ENCODE peak calls at places on chromosomes 11 and 22, in seven cellular contexts. Y is HCT116, O is SK-N-SH, Z is K562, S is GM12878, G is H1, A is HepG2. J is an unnamed sample.

GRCh38 chr22:33757443-33758124 is 162.7 kb downstream of the LARGE1 start:
- DNase-seq in Y (no peak), S (no peak), A (peak), Z (no peak), G (no peak), O (no peak), J (no peak)

GRCh38 chr11:119204066-119204465 is 2.1 kb upstream of the CBL start:
- DNase-seq in Y (no peak), A (no peak), Z (no peak), S (no peak), G (no peak), O (no peak), J (no peak)

GRCh38 chr11:65496304-65497140 is 2.3 kb upstream of the MALAT1 start:
- DNase-seq in Y (no peak), G (no peak), S (no peak), Z (no peak), A (no peak), O (no peak), J (peak)

GRCh38 chr11:65047581-65048422 is 6.8 kb downstream of the SAC3D1 start:
- DNase-seq in A (no peak), O (no peak), Y (no peak), S (no peak), G (peak), Z (peak), J (no peak)

GRCh38 chr11:78825531-78825930 is 250.9 kb upstream of the NARS2 start:
- DNase-seq in O (no peak), S (no peak), Z (no peak), A (no peak), G (no peak), Y (no peak), J (no peak)

GRCh38 chr11:69141742-69142141 is 14.0 kb upstream of the SMIM38 start:
- DNase-seq in O (no peak), A (no peak), Y (no peak), G (no peak), Z (no peak), S (no peak), J (no peak)

GRCh38 chr11:2420502-2421225 is 20.1 kb downstream of the TSSC4 start:
- DNase-seq in G (peak), Z (peak), O (peak), Y (peak), A (peak), S (no peak), J (peak)

GRCh38 chr11:119110439-119110838 is 3.3 kb downstream of the C2CD2L start:
- DNase-seq in A (no peak), S (no peak), O (no peak), G (no peak), Z (no peak), Y (no peak), J (no peak)

GRCh38 chr11:113885897-113886296 is 10.5 kb upstream of the USP28 start:
- DNase-seq in Y (no peak), Z (no peak), A (no peak), G (no peak), O (no peak), S (no peak), J (peak)

GRCh38 chr22:46107089-46107664 is 43.1 kb upstream of the PPARA start:
- DNase-seq in Y (no peak), O (peak), G (no peak), S (no peak), A (no peak), Z (no peak), J (no peak)

GRCh38 chr11:86991341-86991740 is 36.1 kb upstream of the FZD4 start:
- DNase-seq in O (no peak), G (no peak), A (no peak), Y (no peak), Z (no peak), S (no peak), J (no peak)

GRCh38 chr22:47052236-47053012 is 290.0 kb downstream of the TBC1D22A start:
- DNase-seq in A (no peak), Y (no peak), O (no peak), G (no peak), Z (no peak), S (no peak), J (no peak)

GRCh38 chr22:48145738-48146137 is 1383.3 kb downstream of the TBC1D22A start:
- DNase-seq in O (no peak), A (no peak), G (no peak), Y (no peak), S (peak), Z (no peak), J (no peak)

GRCh38 chr22:20080445-20080775 is 369 bp downstream of the DGCR8 start:
- DNase-seq in G (peak), A (peak), Z (peak), S (no peak), Y (no peak), O (peak), J (no peak)

GRCh38 chr11:69682681-69683326 is 7.7 kb upstream of the LTO1 start:
- DNase-seq in Y (no peak), G (no peak), A (no peak), O (no peak), Z (no peak), S (no peak), J (no peak)

GRCh38 chr11:48043111-48043997 is 63.0 kb downstream of the PTPRJ start:
- DNase-seq in S (no peak), Y (no peak), A (no peak), O (no peak), Z (no peak), G (no peak), J (no peak)

GRCh38 chr11:12079726-12080556 is 30.4 kb upstream of the MICAL2 start:
- DNase-seq in O (no peak), Y (peak), S (no peak), G (no peak), A (peak), Z (no peak), J (no peak)

GRCh38 chr22:48754611-48755331 is 1072.9 kb downstream of the BRD1 start:
- DNase-seq in Z (no peak), G (no peak), Y (no peak), S (no peak), A (no peak), O (no peak), J (no peak)

GRCh38 chr11:128411812-128412211 is 175.5 kb downstream of the ETS1 start:
- DNase-seq in Y (no peak), G (no peak), A (no peak), O (no peak), Z (no peak), S (no peak), J (no peak)

GRCh38 chr22:43128928-43129424 is 14.2 kb downstream of the MCAT start:
- DNase-seq in O (no peak), G (peak), S (no peak), A (no peak), Z (peak), Y (no peak), J (no peak)

GRCh38 chr11:74257934-74258553 is 53.4 kb downstream of the P4HA3 start:
- DNase-seq in O (no peak), G (no peak), S (no peak), Z (no peak), Y (no peak), A (no peak), J (peak)

GRCh38 chr22:50459016-50459415 is 15.8 kb downstream of the SBF1 start:
- DNase-seq in O (no peak), Z (no peak), S (no peak), Y (no peak), A (no peak), G (no peak), J (no peak)

GRCh38 chr11:95845168-95845567 is 54.9 kb downstream of the CEP57 start:
- DNase-seq in G (no peak), Z (no peak), S (no peak), A (no peak), Y (no peak), O (no peak), J (no peak)

GRCh38 chr22:45600791-45601730 is 70.6 kb upstream of the ATXN10 start:
- DNase-seq in Y (no peak), A (no peak), G (no peak), O (no peak), S (no peak), Z (no peak), J (no peak)

GRCh38 chr11:86486261-86487030 is 111.8 kb downstream of the CCDC81 start:
- DNase-seq in Y (no peak), O (no peak), Z (no peak), A (no peak), S (no peak), G (no peak), J (no peak)

GRCh38 chr11:66443602-66444001 is 5.0 kb upstream of the MRPL11 start:
- DNase-seq in A (no peak), G (no peak), Z (no peak), Y (peak), S (no peak), O (no peak), J (no peak)

GRCh38 chr11:125092669-125093068 is 18.8 kb downstream of the TMEM218 start:
- DNase-seq in Z (no peak), G (no peak), Y (no peak), O (no peak), A (no peak), S (no peak), J (no peak)

GRCh38 chr22:30890689-30891442 is 77.7 kb downstream of the MORC2 start:
- DNase-seq in G (peak), S (no peak), Z (peak), A (no peak), Y (peak), O (peak), J (peak)

GRCh38 chr11:3687399-3687798 is 16.2 kb upstream of the CHRNA10 start:
- DNase-seq in Z (no peak), O (no peak), G (no peak), S (no peak), Y (no peak), A (no peak), J (no peak)

GRCh38 chr22:47397673-47398072 is 635.2 kb downstream of the TBC1D22A start:
- DNase-seq in G (no peak), Z (no peak), O (no peak), Y (no peak), A (no peak), S (no peak), J (no peak)

GRCh38 chr22:44497218-44497903 is 672 bp downstream of the RTL6 start:
- DNase-seq in G (peak), O (peak), S (no peak), Y (no peak), A (no peak), Z (no peak), J (peak)

GRCh38 chr11:62792193-62792575 is 378 bp upstream of the TMEM223 start:
- DNase-seq in A (no peak), Z (no peak), S (no peak), O (peak), G (peak), Y (no peak), J (no peak)

GRCh38 chr11:93054881-93055280 is 85.4 kb downstream of the MTNR1B start:
- DNase-seq in A (peak), Z (no peak), Y (peak), G (no peak), S (no peak), O (no peak), J (no peak)

GRCh38 chr11:12206529-12206928 is 96.1 kb downstream of the MICAL2 start:
- DNase-seq in Y (no peak), O (no peak), G (no peak), S (no peak), A (no peak), Z (no peak), J (no peak)

GRCh38 chr11:110376711-110377324 is 52.9 kb upstream of the FDX1 start:
- DNase-seq in G (no peak), A (peak), Z (peak), Y (peak), O (peak), S (peak), J (peak)

GRCh38 chr11:35974878-35975578 is 31.2 kb downstream of the LDLRAD3 start:
- DNase-seq in A (no peak), Y (no peak), O (no peak), Z (no peak), S (no peak), G (no peak), J (no peak)
- TF ChIP-seq JUND in A (no peak), Y (no peak), O (no peak), Z (no peak), S (no peak), G (no peak), J (no peak)

GRCh38 chr11:73260127-73260457 is 12.0 kb upstream of the P2RY6 start:
- DNase-seq in O (no peak), Y (no peak), G (no peak), S (no peak), A (no peak), Z (no peak), J (no peak)

GRCh38 chr11:73252577-73253191 is 19.5 kb upstream of the P2RY6 start:
- DNase-seq in Y (peak), S (no peak), A (no peak), Z (no peak), G (no peak), O (peak), J (peak)

GRCh38 chr11:73258104-73258684 is 13.9 kb upstream of the P2RY6 start:
- DNase-seq in Y (no peak), A (no peak), O (no peak), G (no peak), Z (no peak), S (no peak), J (no peak)

GRCh38 chr11:73259406-73260126 is 12.6 kb upstream of the P2RY6 start:
- DNase-seq in O (no peak), A (no peak), S (no peak), Y (no peak), Z (no peak), G (no peak), J (no peak)

DNA sequence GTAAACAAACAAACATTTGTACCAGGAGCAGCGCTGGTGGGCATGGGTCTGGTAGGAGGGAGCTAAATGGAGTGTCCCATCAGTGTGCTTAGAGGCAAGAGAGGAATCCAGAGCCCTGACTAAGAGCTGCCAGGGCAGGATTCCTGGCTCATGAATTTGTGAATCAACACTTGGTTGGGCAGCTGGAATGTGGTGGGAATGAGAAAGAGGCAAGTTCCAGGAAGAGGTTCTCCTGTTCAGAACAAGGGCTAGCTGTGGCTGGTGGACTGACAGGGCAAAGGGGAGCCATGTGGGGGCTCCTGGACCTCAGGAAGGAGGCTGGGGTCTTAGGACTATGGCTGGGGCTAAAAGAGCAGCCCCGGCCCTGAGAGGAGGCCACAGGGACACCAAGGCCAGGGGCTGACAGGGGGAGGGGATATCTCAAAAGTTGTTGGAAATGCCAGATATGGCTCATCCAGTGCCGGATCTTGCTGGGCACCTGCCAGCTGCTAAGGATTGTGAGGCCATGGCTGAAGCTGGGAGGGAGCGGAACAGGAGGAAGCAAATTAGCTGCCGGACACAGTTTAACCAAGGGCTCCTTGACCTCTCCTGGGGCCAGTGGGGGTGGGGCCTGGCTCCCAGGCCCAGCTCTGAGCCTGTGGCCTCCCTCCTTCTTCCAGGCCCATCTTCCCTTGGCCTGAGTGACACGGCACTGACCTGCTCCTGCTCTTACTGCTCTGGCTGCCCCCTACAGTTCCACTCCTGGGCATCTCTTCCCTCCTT is 14.6 kb upstream of the P2RY6 start:
- DNase-seq in O (no peak), A (peak), G (no peak), Y (peak), Z (no peak), S (no peak), J (peak)
- TF ChIP-seq JUND in O (peak), A (no peak), G (no peak), Y (no peak), Z (no peak), S (no peak), J (no peak)

GRCh38 chr22:39293766-39294368 is 25.6 kb downstream of the RPL3 start:
- DNase-seq in Y (no peak), O (no peak), S (no peak), A (no peak), Z (no peak), G (no peak), J (no peak)
- TF ChIP-seq JUND in Y (no peak), O (no peak), S (no peak), A (no peak), Z (no peak), G (no peak), J (no peak)

DNA sequence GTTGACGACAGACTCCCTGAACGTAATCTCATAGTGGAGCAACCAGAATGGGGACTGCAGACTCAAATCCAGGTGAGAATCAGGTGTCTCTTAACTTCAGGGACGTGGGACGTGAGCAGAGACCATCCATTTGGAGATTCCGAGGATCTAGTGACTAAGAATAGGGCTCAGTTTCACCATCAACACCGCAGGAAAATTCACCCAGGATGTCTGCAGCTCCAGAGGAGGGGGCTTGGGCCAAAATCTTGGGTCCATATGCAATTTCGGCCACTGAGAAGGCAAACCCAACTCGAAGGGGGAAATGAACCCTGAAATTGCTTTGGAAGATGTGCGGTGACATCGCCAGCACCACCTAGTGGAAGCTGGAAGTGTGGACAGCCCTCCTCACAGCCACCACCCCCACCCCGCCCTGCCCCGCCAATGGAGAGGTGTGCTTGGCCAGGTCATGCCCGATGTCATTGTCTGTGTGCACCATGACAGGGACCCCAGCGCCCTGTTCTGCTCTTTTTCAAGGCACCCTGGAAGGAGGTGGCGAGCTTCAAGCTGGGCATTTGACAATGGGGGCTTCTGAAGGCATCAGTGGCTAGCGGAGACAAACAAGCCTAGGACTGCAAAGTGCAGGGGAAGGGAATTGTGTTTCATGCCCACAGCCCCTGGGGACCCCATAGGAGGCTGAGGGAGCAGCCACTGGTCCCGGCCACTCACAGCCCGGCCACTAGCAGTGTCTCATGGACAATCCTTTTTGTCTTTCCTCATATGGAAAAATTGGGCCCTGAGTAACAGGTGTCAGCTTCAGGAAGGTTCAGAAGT is 24.8 kb downstream of the APOL1 start:
- DNase-seq in Z (peak), A (peak), Y (peak), S (no peak), G (peak), O (peak), J (peak)
- TF ChIP-seq JUND in Z (no peak), A (no peak), Y (no peak), S (no peak), G (no peak), O (no peak), J (no peak)

GRCh38 chr11:75631086-75631694 is 37.6 kb downstream of the MAP6 start:
- DNase-seq in G (no peak), Z (no peak), Y (no peak), O (no peak), A (no peak), S (no peak), J (no peak)

GRCh38 chr11:75626692-75627536 is 41.9 kb downstream of the MAP6 start:
- DNase-seq in S (no peak), A (no peak), Z (no peak), O (peak), Y (no peak), G (no peak), J (no peak)

GRCh38 chr11:75627879-75628668 is 40.8 kb downstream of the MAP6 start:
- DNase-seq in A (no peak), Y (no peak), S (no peak), O (no peak), G (no peak), Z (no peak), J (no peak)

DNA sequence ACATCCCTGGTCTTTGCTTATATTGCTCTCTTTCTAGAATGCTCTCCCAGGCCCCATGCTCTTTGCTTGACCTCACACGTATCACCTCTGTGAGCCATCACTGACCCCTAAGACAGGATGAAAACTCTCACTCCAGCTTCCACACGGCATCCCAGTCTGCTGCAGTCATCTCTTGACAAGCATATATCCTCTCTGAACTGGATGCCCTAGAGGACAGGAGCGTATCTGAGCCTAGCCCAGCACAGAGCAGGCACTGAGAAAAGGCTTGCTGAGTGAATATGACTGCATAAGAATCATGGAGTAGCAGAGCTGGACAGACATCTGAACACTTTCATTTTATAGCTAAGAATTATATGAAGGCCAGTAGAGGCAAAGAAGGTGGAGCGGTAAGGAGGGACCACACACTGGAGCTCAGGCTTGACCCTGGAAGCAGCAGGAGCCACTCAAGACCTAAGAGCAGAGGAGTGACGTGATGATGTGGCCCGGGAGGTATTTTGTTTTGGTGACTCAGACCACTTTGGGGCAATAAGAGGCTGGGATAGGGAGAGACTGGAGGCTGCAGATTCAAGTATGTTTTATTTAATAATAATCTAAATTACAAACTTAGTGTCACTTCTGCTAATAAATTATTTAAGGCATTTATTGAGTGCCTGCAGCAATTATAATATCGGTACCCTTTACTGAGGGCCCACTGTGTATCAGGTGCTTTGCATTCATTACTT is 42.7 kb downstream of the MAP6 start:
- DNase-seq in O (no peak), Z (no peak), A (no peak), Y (no peak), G (no peak), S (no peak), J (no peak)
- TF ChIP-seq JUND in O (peak), Z (peak), A (no peak), Y (no peak), G (no peak), S (no peak), J (no peak)